ENCODE peak calls at places on chromosomes 13 and 19, in five cellular contexts. W is right atrium auricular region, J is nucleus accumbens, L is PC-3, Q is left cardiac atrium. I is an unnamed sample.

GRCh38 chr19:39078436-39079200 is 5.5 kb upstream of the ACP7 start:
- DNase-seq in W (no peak), Q (no peak), J (no peak), L (peak), I (peak)

GRCh38 chr19:16739546-16739945 is 19.9 kb downstream of the NWD1 start:
- DNase-seq in J (no peak), L (no peak), W (no peak), Q (no peak), I (no peak)

GRCh38 chr13:46736568-46736967 is 60.4 kb downstream of the ESD start:
- DNase-seq in Q (no peak), J (no peak), L (no peak), W (no peak), I (no peak)

GRCh38 chr13:95533545-95534135 is 18.9 kb upstream of the CLDN10 start:
- DNase-seq in J (no peak), W (no peak), Q (no peak), L (no peak), I (peak)

GRCh38 chr13:44756411-44756810 is 180.3 kb upstream of the TSC22D1 start:
- DNase-seq in L (no peak), J (no peak), Q (no peak), W (no peak), I (no peak)

GRCh38 chr13:44449999-44450821 is 76.6 kb downstream of the SERP2 start:
- DNase-seq in L (peak), Q (no peak), W (no peak), J (no peak), I (peak)

GRCh38 chr13:98223741-98224140 is 46.7 kb upstream of the RNF113B start:
- DNase-seq in L (no peak), J (no peak), W (no peak), Q (no peak), I (no peak)

GRCh38 chr19:42396248-42396541 is 6.1 kb upstream of the CNFN start:
- DNase-seq in L (no peak), J (no peak), W (no peak), Q (no peak), I (no peak)

GRCh38 chr13:111337206-111337605 is 16.8 kb downstream of the TEX29 start:
- DNase-seq in W (peak), J (no peak), Q (no peak), L (peak), I (peak)

GRCh38 chr19:4742717-4743646 is 19.3 kb upstream of the DPP9 start:
- DNase-seq in L (no peak), Q (no peak), J (no peak), W (no peak), I (no peak)

GRCh38 chr13:40102854-40103253 is 447.4 kb downstream of the COG6 start:
- DNase-seq in W (no peak), J (no peak), Q (no peak), L (peak), I (peak)

GRCh38 chr19:45824041-45824471 is 8.9 kb upstream of the RSPH6A start:
- DNase-seq in J (no peak), L (no peak), W (no peak), Q (no peak), I (peak)

GRCh38 chr19:3513198-3514140 is 7.4 kb downstream of the FZR1 start:
- DNase-seq in L (no peak), Q (no peak), J (no peak), W (no peak), I (no peak)

GRCh38 chr19:18649371-18650047 is 12.7 kb downstream of the KLHL26 start:
- DNase-seq in W (peak), L (no peak), Q (peak), J (no peak), I (no peak)

GRCh38 chr13:27001705-27002104 is 169.9 kb downstream of the USP12 start:
- DNase-seq in L (no peak), Q (no peak), W (no peak), J (no peak), I (no peak)

GRCh38 chr13:90793261-90793785 is 554.2 kb upstream of the MIR17HG start:
- DNase-seq in Q (no peak), W (no peak), L (no peak), J (no peak), I (no peak)

GRCh38 chr13:110109910-110110309 is 197.0 kb downstream of the COL4A1 start:
- DNase-seq in J (no peak), L (no peak), Q (peak), W (peak), I (peak)

GRCh38 chr19:19661675-19662251 is 1.7 kb downstream of the ATP13A1 start:
- DNase-seq in J (no peak), W (no peak), Q (no peak), L (no peak), I (no peak)

GRCh38 chr13:28794370-28794769 is 25.8 kb upstream of the MTUS2 start:
- DNase-seq in J (no peak), Q (no peak), W (no peak), L (no peak), I (no peak)

GRCh38 chr13:101144808-101145419 is 271.4 kb downstream of the NALCN start:
- DNase-seq in J (no peak), Q (no peak), W (no peak), L (peak), I (peak)

GRCh38 chr13:91567485-91568207 is 169.2 kb downstream of the GPC5 start:
- DNase-seq in W (no peak), Q (no peak), J (no peak), L (no peak), I (no peak)

GRCh38 chr19:30006206-30006605 is 64.2 kb downstream of the URI1 start:
- DNase-seq in J (no peak), L (no peak), Q (no peak), W (no peak), I (no peak)

GRCh38 chr13:30880756-30881155 is 25.3 kb upstream of the MEDAG start:
- DNase-seq in L (peak), Q (no peak), J (no peak), W (no peak), I (peak)

GRCh38 chr19:57171551-57172081 is 4.3 kb upstream of the DUXA start:
- DNase-seq in J (peak), L (peak), Q (peak), W (peak), I (peak)

GRCh38 chr19:47186337-47187022 is 44.5 kb downstream of the BBC3 start:
- DNase-seq in W (no peak), J (no peak), Q (no peak), L (no peak), I (no peak)